ENCODE peak calls at places on chromosomes 4 and X, in six cellular contexts. L is fibroblast of lung, S is neural progenitor cell, Y is PC-3, X is K562, K is GM23338. V is an unnamed sample. For H3K4me1, the result is how much of the 10 kb centered on the place peaks cover.

GRCh38 chr4:121108557-121108956 is 36.2 kb upstream of the NDNF start:
- DNase-seq in L (no peak), Y (no peak), X (no peak), K (no peak), S (no peak), V (no peak)

GRCh38 chr4:178611062-178611461 is 1168.8 kb upstream of the AGA start:
- DNase-seq in S (no peak), X (no peak), L (no peak), Y (no peak), K (no peak), V (no peak)

GRCh38 chr4:153522800-153523089 is 56.6 kb downstream of the TMEM131L start:
- DNase-seq in X (no peak), K (no peak), S (no peak), Y (no peak), L (no peak), V (no peak)

GRCh38 chr4:8084712-8085490 is 73.7 kb downstream of the ABLIM2 start:
- DNase-seq in X (no peak), S (no peak), K (no peak), L (no peak), Y (no peak), V (no peak)

GRCh38 chr4:133550436-133550835 is 401.3 kb downstream of the PCDH10 start:
- DNase-seq in S (no peak), Y (no peak), L (no peak), K (no peak), X (no peak), V (no peak)

GRCh38 chr4:47926667-47927258 is 12.4 kb upstream of the NFXL1 start:
- DNase-seq in Y (peak), X (peak), S (peak), L (peak), K (peak), V (peak)

GRCh38 chr4:3045500-3045850 is 28.9 kb downstream of the HTT-AS start:
- DNase-seq in S (no peak), Y (no peak), K (no peak), X (no peak), L (peak), V (peak)

GRCh38 chr4:185817403-185817818 is 5.4 kb upstream of the SORBS2 start:
- DNase-seq in X (no peak), Y (no peak), L (no peak), S (no peak), K (no peak), V (no peak)

GRCh38 chr4:75948822-75949444 is 8.1 kb upstream of the NAAA start:
- DNase-seq in Y (no peak), L (no peak), X (no peak), K (no peak), S (no peak), V (no peak)

GRCh38 chr4:113450681-113451080 is 310.9 kb downstream of the CAMK2D start:
- DNase-seq in Y (no peak), K (no peak), S (no peak), X (no peak), L (no peak), V (no peak)

GRCh38 chrX:155876704-155877103 is 4.4 kb upstream of the VAMP7 start:
- DNase-seq in X (no peak), L (no peak), Y (no peak), K (no peak), S (no peak), V (no peak)

GRCh38 chrX:48852857-48853256 is 17.4 kb upstream of the PCSK1N start:
- DNase-seq in L (no peak), Y (no peak), X (no peak), K (no peak), S (no peak), V (no peak)

GRCh38 chrX:1507511-1508463 is 29.2 kb downstream of the P2RY8 start:
- DNase-seq in X (no peak), K (no peak), L (no peak), Y (no peak), S (no peak), V (no peak)

GRCh38 chrX:18885317-18886004 is 98.5 kb downstream of the PHKA2 start:
- DNase-seq in K (peak), X (no peak), L (peak), S (no peak), Y (no peak), V (peak)

GRCh38 chrX:101117701-101118100 is 19.7 kb downstream of the CENPI start:
- DNase-seq in L (peak), K (no peak), X (no peak), Y (no peak), S (no peak), V (peak)

GRCh38 chr4:185290018-185290607 is 80.7 kb downstream of the SNX25 start:
- DNase-seq in X (no peak), Y (no peak), K (no peak), L (no peak), S (no peak), V (no peak)

GRCh38 chrX:40260123-40260751 is 162.5 kb upstream of the BCOR start:
- DNase-seq in L (no peak), X (no peak), K (no peak), S (no peak), Y (no peak), V (peak)

GRCh38 chrX:19121898-19122640 is at the start of gene ADGRG2:
- DNase-seq in L (peak), Y (peak), S (peak), X (no peak), K (peak), V (peak)

GRCh38 chr4:23924556-23924955 is 34.7 kb upstream of the PPARGC1A start:
- DNase-seq in K (no peak), X (no peak), S (no peak), Y (no peak), L (no peak), V (no peak)

GRCh38 chr4:178937130-178937529 is 1494.9 kb upstream of the AGA start:
- DNase-seq in S (no peak), K (no peak), Y (peak), L (peak), X (no peak), V (no peak)

GRCh38 chrX:10190367-10190766 is 33.6 kb downstream of the CLCN4 start:
- DNase-seq in Y (peak), L (peak), K (peak), S (peak), X (peak), V (peak)

GRCh38 chrX:72128881-72129280 is 2.8 kb downstream of the RTL5 start:
- DNase-seq in X (no peak), Y (peak), K (peak), S (peak), L (no peak), V (peak)

GRCh38 chrX:120463241-120463640 is 5.9 kb downstream of the LAMP2 start:
- DNase-seq in S (no peak), Y (peak), L (peak), K (no peak), X (no peak), V (peak)

GRCh38 chrX:120464409-120464808 is 4.7 kb downstream of the LAMP2 start:
- DNase-seq in L (no peak), Y (no peak), S (no peak), K (no peak), X (no peak), V (no peak)

GRCh38 chrX:120457766-120458180 is 11.3 kb downstream of the LAMP2 start:
- DNase-seq in K (no peak), S (no peak), Y (peak), L (peak), X (no peak), V (peak)

GRCh38 chrX:120459313-120459712 is 9.8 kb downstream of the LAMP2 start:
- DNase-seq in S (no peak), K (no peak), Y (no peak), X (no peak), L (no peak), V (no peak)

DNA sequence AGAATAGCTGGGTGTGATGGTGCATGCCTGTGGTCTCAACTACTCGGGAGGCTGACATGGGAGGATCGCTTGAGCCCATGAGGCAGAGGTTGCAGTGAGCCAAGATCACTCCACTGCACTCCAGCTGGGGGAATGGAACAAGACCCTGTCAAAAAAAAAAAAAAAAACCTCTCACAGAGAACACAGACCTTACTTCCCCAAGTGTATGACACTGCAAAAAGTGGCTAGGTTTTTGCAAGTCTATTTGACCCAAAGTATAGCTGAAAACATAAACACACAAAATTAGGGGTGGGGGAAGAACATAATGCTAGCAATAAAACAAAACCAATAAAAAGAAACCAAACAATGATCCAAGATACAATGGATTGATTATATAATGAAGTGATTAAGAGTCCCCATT is 6.7 kb downstream of the LAMP2 start:
- DNase-seq in K (no peak), X (no peak), S (no peak), Y (no peak), L (no peak), V (no peak)
- H3K4me1 ChIP-seq in K (under half), X (under half), S (under half), Y (under half), L (under half), V (under half)

GRCh38 chr4:67912051-67912450 is 28.2 kb upstream of the TMPRSS11D start:
- DNase-seq in Y (no peak), S (no peak), X (no peak), L (no peak), K (no peak), V (no peak)

GRCh38 chr4:67911638-67912037 is 27.8 kb upstream of the TMPRSS11D start:
- DNase-seq in K (no peak), X (no peak), S (no peak), L (no peak), Y (no peak), V (no peak)

GRCh38 chr4:67909910-67910905 is 26.4 kb upstream of the TMPRSS11D start:
- DNase-seq in K (peak), S (no peak), Y (peak), X (no peak), L (peak), V (peak)

GRCh38 chr4:67911128-67911527 is 27.3 kb upstream of the TMPRSS11D start:
- DNase-seq in S (no peak), Y (no peak), K (no peak), L (no peak), X (no peak), V (no peak)

DNA sequence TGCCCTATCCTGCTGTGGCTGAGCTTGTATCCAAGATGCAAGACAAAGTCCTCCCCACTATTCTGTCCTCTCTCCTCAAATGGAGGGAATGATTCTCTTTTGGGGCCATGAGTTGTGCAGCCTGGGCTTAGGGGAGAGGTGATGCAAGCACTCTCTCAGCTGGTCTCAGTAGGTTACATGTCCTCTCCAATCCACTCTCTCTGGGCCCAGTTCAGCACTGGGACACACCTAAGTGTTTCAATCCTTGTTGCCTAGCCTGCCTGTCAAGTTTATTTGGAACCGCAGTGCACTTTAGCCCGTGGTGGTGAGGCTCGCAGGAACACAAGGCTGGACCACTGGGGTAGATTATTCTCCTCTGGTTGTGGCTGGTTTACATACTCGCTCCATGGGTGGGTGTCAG is 23.8 kb upstream of the TMPRSS11D start:
- DNase-seq in Y (no peak), K (no peak), S (no peak), X (no peak), L (no peak), V (no peak)
- H2AFZ ChIP-seq in Y (no peak), K (peak), S (no peak), X (no peak), L (no peak), V (no peak)

GRCh38 chr4:57076646-57077045 is 33.5 kb downstream of the IGFBP7 start:
- DNase-seq in L (no peak), X (no peak), S (no peak), K (no peak), Y (no peak), V (no peak)

GRCh38 chr4:57074753-57075152 is 35.4 kb downstream of the IGFBP7 start:
- DNase-seq in L (peak), S (no peak), K (no peak), Y (peak), X (no peak), V (peak)

GRCh38 chr4:57075353-57075752 is 34.8 kb downstream of the IGFBP7 start:
- DNase-seq in X (no peak), Y (no peak), K (no peak), L (no peak), S (no peak), V (no peak)

GRCh38 chr4:57078685-57079521 is 31.3 kb downstream of the IGFBP7 start:
- DNase-seq in S (peak), K (peak), Y (no peak), X (no peak), L (no peak), V (no peak)

GRCh38 chr4:57077550-57078311 is 32.5 kb downstream of the IGFBP7 start:
- DNase-seq in Y (peak), S (no peak), L (no peak), X (no peak), K (peak), V (peak)
- H3K4me1 ChIP-seq in Y (under half), S (under half), L (under half), X (under half), K (under half), V (half or more)

GRCh38 chr4:6643141-6643847 is 2.8 kb downstream of the MRFAP1 start:
- DNase-seq in L (no peak), Y (no peak), S (no peak), K (no peak), X (no peak), V (no peak)

GRCh38 chr4:6639137-6639680 is 1.3 kb upstream of the MRFAP1 start:
- DNase-seq in K (no peak), S (no peak), L (no peak), X (no peak), Y (no peak), V (no peak)

GRCh38 chr4:6640292-6641163 is at the start of gene MRFAP1:
- DNase-seq in Y (peak), L (peak), S (peak), K (peak), X (peak), V (peak)

GRCh38 chr4:6641971-6642320 is 1.5 kb downstream of the MRFAP1 start:
- DNase-seq in K (no peak), Y (no peak), L (no peak), S (peak), X (no peak), V (peak)

GRCh38 chr4:6641164-6641970 is 882 bp downstream of the MRFAP1 start:
- DNase-seq in S (peak), L (peak), Y (peak), K (peak), X (peak), V (peak)
- H2AFZ ChIP-seq in S (peak), L (no peak), Y (no peak), K (no peak), X (peak), V (peak)

DNA sequence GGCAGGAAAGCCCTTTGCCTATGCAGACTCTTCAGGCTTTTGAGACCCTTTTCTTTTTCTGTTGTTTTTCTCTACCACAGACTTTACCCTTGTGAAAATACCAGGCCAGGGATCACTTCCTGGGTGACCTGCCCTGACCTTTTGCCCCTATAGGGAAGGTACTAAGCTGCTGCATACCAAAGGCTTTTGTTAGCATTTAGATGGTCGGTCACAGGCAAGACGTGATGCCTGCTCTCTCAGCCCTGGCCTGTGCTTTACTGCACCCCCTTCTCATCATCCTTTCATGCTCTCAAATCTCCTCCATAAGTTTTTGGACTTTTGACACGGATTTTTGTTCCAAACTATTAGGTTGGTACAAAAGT is 98.2 kb downstream of the ARHGAP10 start:
- DNase-seq in S (peak), K (peak), X (no peak), Y (no peak), L (no peak), V (no peak)
- H3K4me1 ChIP-seq in S (under half), K (under half), X (under half), Y (under half), L (under half), V (under half)

GRCh38 chr4:4585012-4585670 is 43.3 kb upstream of the STX18 start:
- DNase-seq in X (no peak), S (no peak), K (no peak), L (peak), Y (no peak), V (peak)
- H2AFZ ChIP-seq in X (no peak), S (no peak), K (no peak), L (no peak), Y (no peak), V (peak)

GRCh38 chr4:127249767-127250108 is 383.0 kb upstream of the INTU start:
- DNase-seq in K (no peak), X (no peak), L (no peak), Y (peak), S (no peak), V (peak)

GRCh38 chr4:127249066-127249766 is 383.5 kb upstream of the INTU start:
- DNase-seq in L (peak), Y (peak), X (no peak), K (no peak), S (no peak), V (peak)

GRCh38 chr4:127250577-127250976 is 382.2 kb upstream of the INTU start:
- DNase-seq in Y (no peak), S (no peak), X (no peak), K (no peak), L (no peak), V (no peak)

GRCh38 chr4:127244515-127244914 is 388.2 kb upstream of the INTU start:
- DNase-seq in X (no peak), L (no peak), K (no peak), Y (no peak), S (no peak), V (no peak)

GRCh38 chr4:127247293-127247952 is 385.3 kb upstream of the INTU start:
- DNase-seq in L (no peak), Y (no peak), S (no peak), K (no peak), X (no peak), V (no peak)
- H3K4me1 ChIP-seq in L (under half), Y (under half), S (under half), K (under half), X (under half), V (under half)

GRCh38 chrX:103446665-103447302 is 70.4 kb downstream of the BEX3 start:
- DNase-seq in L (no peak), X (no peak), Y (no peak), S (peak), K (peak), V (peak)
- H2AFZ ChIP-seq in L (no peak), X (no peak), Y (no peak), S (no peak), K (no peak), V (no peak)

DNA sequence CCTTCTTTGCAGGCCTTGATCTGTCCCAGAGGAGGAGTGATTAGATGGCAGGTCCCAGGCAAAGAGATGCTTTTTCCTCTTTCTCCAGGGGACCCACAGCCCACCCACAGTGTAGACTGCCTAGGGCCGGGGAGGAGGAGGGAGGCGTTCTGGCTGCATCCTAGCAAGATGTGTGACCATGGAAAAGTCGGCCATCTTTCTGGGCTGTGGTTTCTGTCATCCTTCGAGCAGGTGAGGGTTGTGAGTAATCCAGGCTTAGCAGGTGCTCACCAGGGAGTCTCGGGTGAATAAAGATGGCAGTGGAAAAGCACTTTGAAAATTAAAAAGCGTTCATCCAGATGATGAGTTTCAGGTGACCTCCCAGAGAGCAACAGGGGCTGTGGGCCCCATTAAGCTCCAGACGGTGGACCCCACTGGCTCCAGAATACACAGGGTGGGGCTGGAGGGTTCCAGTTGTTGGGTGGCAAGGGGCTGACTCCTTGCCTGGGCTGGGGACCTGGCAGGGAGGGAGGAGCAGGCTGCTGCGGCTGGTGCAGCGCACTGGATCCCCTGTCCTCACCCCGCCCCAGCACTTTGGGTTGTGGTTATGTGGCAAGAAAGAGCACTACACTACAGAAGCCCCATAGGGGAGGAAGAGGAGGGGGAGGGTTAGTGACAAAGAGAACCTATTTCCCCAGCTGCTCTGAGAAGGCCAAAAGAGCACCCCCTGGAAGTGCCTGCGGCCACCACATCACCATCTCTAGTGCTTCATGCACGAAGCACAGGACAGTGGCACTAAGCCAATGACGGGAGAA is 23.7 kb downstream of the ELF4 start:
- DNase-seq in Y (no peak), K (no peak), L (no peak), X (no peak), S (no peak), V (no peak)
- H3K4me1 ChIP-seq in Y (under half), K (under half), L (under half), X (half or more), S (under half), V (under half)

V was measured in GM23248.